ENCODE peak calls at places on chromosomes 13 and 19, in eight cellular contexts. X is activated CD8-positive, alpha-beta memory T cell treated with anti-CD3 and anti-CD28 coated beads for 48 hours; O is iPS DF 19.7; A is nephron progenitor cell; Q is tibial artery; D is endothelial cell; W is activated CD4-positive, alpha-beta T cell treated with anti-CD3 and anti-CD28 coated beads, Interleukin-2, amount 50 U/mL, for 48 hours; P is fibroblast of lung. E is an unnamed sample.

GRCh38 chr13:51923983-51924539 is 62.3 kb downstream of the CCDC70 start:
- DNase-seq in W (no peak), A (no peak), D (peak; percentile 35), X (no peak), O (no peak), P (no peak), Q (no peak), E (peak; percentile 53)

GRCh38 chr19:47492137-47492533 is 8.1 kb upstream of the KPTN start:
- DNase-seq in Q (no peak), D (no peak), W (no peak), A (no peak), P (no peak), X (no peak), O (no peak), E (no peak)

GRCh38 chr19:30873691-30874090 is 475.5 kb downstream of the TSHZ3 start:
- DNase-seq in X (no peak), O (no peak), Q (no peak), W (no peak), A (no peak), P (no peak), D (no peak), E (no peak)

GRCh38 chr13:112958127-112958989 is 10.7 kb upstream of the MCF2L start:
- DNase-seq in O (no peak), P (no peak), Q (peak; percentile 52), A (no peak), D (no peak), X (no peak), W (no peak), E (no peak)

GRCh38 chr13:80339841-80340642 is 884 bp downstream of the SPRY2 start:
- DNase-seq in O (no peak), P (peak; percentile 54), Q (peak; percentile 76), A (peak; percentile 50), W (peak; percentile 13), D (peak; percentile 46), X (no peak), E (peak; percentile 14)

GRCh38 chr13:87080100-87080779 is 590.9 kb upstream of the SLITRK5 start:
- DNase-seq in A (no peak), O (no peak), D (no peak), X (no peak), P (no peak), W (no peak), Q (no peak), E (no peak)

GRCh38 chr19:43675269-43675879 is 5.4 kb upstream of the PLAUR start:
- DNase-seq in X (no peak), W (no peak), D (no peak), Q (no peak), A (no peak), O (no peak), P (peak; percentile 59), E (no peak)

GRCh38 chr19:40524133-40524549 is 52.5 kb upstream of the SHKBP1 start:
- DNase-seq in Q (no peak), D (no peak), X (no peak), O (no peak), P (no peak), W (no peak), A (no peak), E (peak; percentile 81)

GRCh38 chr19:41997851-41998229 is 3.8 kb upstream of the ATP1A3 start:
- DNase-seq in P (no peak), W (peak; percentile 12), O (no peak), X (no peak), D (no peak), A (no peak), Q (no peak), E (no peak)

GRCh38 chr13:107906131-107906530 is 309.2 kb downstream of the LIG4 start:
- DNase-seq in Q (no peak), W (no peak), X (no peak), O (no peak), A (no peak), D (no peak), P (no peak), E (peak; percentile 71)

GRCh38 chr13:50323440-50324070 is 308.3 kb downstream of the KCNRG start:
- DNase-seq in A (no peak), W (no peak), D (no peak), P (peak; percentile 97), X (no peak), O (no peak), Q (no peak), E (no peak)

GRCh38 chr19:10760268-10760944 is 42.5 kb downstream of the DNM2 start:
- DNase-seq in O (no peak), W (peak; percentile 54), P (peak; percentile 56), Q (no peak), D (no peak), X (no peak), A (peak; percentile 47), E (no peak)

GRCh38 chr19:11483176-11484111 is 2.6 kb upstream of the ELAVL3 start:
- DNase-seq in D (no peak), A (no peak), Q (no peak), O (no peak), X (no peak), W (no peak), P (no peak), E (peak; percentile 11)

GRCh38 chr19:19406878-19407639 is 1.6 kb downstream of the GATAD2A start:
- DNase-seq in Q (no peak), D (peak; percentile 22), O (no peak), X (no peak), W (peak; percentile 67), P (peak; percentile 52), A (no peak), E (peak; percentile 62)

GRCh38 chr13:97695684-97696083 is 257.8 kb upstream of the IPO5 start:
- DNase-seq in Q (no peak), A (no peak), P (no peak), D (no peak), X (no peak), W (no peak), O (no peak), E (no peak)

GRCh38 chr13:112748947-112749346 is 59.1 kb downstream of the ATP11A start:
- DNase-seq in W (no peak), X (no peak), P (peak; percentile 13), Q (no peak), D (no peak), O (no peak), A (no peak), E (no peak)

GRCh38 chr19:51783373-51783772 is 11.6 kb upstream of the FPR3 start:
- DNase-seq in D (peak; percentile 15), Q (no peak), A (no peak), P (no peak), O (no peak), W (peak; percentile 13), X (no peak), E (no peak)

GRCh38 chr13:40878321-40878720 is 88.9 kb downstream of the SLC25A15 start:
- DNase-seq in D (no peak), P (peak; percentile 43), W (no peak), A (no peak), X (no peak), Q (no peak), O (no peak), E (no peak)

GRCh38 chr19:6828306-6828697 is 55.8 kb downstream of the VAV1 start:
- DNase-seq in X (no peak), O (no peak), A (no peak), D (no peak), P (no peak), W (no peak), Q (peak; percentile 45), E (peak; percentile 54)

GRCh38 chr19:38543807-38544568 is 73.8 kb downstream of the MAP4K1 start:
- DNase-seq in P (peak; percentile 85), X (no peak), A (no peak), O (no peak), D (no peak), Q (peak; percentile 82), W (peak; percentile 57), E (peak; percentile 98)

GRCh38 chr19:43470288-43470687 is 4.9 kb upstream of the LYPD3 start:
- DNase-seq in Q (no peak), D (no peak), X (no peak), A (no peak), P (peak; percentile 76), O (no peak), W (peak; percentile 40), E (no peak)

GRCh38 chr19:681029-681626 is 4.9 kb downstream of the FSTL3 start:
- DNase-seq in Q (no peak), P (no peak), D (peak; percentile 91), X (no peak), A (peak; percentile 94), O (no peak), W (no peak), E (peak; percentile 93)

GRCh38 chr19:13537454-13537853 is 31.2 kb upstream of the CACNA1A start:
- DNase-seq in O (peak; percentile 48), A (peak; percentile 4), D (no peak), P (no peak), Q (no peak), W (no peak), X (no peak), E (peak; percentile 13)

GRCh38 chr19:42313096-42313839 is at the start of gene TMEM145:
- DNase-seq in Q (no peak), P (peak; percentile 59), X (peak; percentile 27), D (peak; percentile 53), A (peak; percentile 79), O (no peak), W (peak; percentile 52), E (peak; percentile 92)

GRCh38 chr13:33799950-33800592 is 17.9 kb upstream of the RFC3 start:
- DNase-seq in A (no peak), D (no peak), Q (no peak), O (no peak), X (no peak), P (peak; percentile 48), W (no peak), E (no peak)

GRCh38 chr19:41083516-41083915 is 4.7 kb upstream of the CYP2A13 start:
- DNase-seq in W (no peak), O (no peak), D (no peak), A (no peak), P (no peak), Q (no peak), X (no peak), E (no peak)

GRCh38 chr13:98755729-98756128 is 3.3 kb upstream of the SLC15A1 start:
- DNase-seq in D (no peak), W (no peak), X (no peak), A (no peak), O (no peak), P (no peak), Q (no peak), E (no peak)

GRCh38 chr19:457636-458035 is 3.2 kb downstream of the SHC2 start:
- DNase-seq in D (no peak), P (no peak), A (no peak), O (no peak), W (no peak), Q (no peak), X (no peak), E (no peak)